ENCODE peak calls at places on chromosomes 11 and 22, in five cellular contexts. H is stomach, T is ovary, B is sigmoid colon, K is HCT116. F is an unnamed sample.

GRCh38 chr22:22928666-22929380 is 41.2 kb downstream of the IGLL5 start:
- DNase-seq in H (peak), T (no peak), B (no peak), K (no peak), F (no peak)

GRCh38 chr11:74023291-74023690 is 14.4 kb upstream of the UCP3 start:
- DNase-seq in H (no peak), T (no peak), B (no peak), K (no peak), F (no peak)

GRCh38 chr11:97965849-97966646 is 1054.7 kb upstream of the CNTN5 start:
- DNase-seq in H (no peak), T (no peak), B (no peak), K (no peak), F (no peak)

GRCh38 chr11:46122955-46123354 is 1.7 kb upstream of the PHF21A start:
- DNase-seq in H (no peak), T (no peak), B (no peak), K (no peak), F (no peak)

GRCh38 chr11:12321217-12321937 is 56.0 kb upstream of the PARVA start:
- DNase-seq in H (no peak), T (no peak), B (no peak), K (no peak), F (no peak)

GRCh38 chr11:10413268-10413667 is 41.8 kb upstream of the AMPD3 start:
- DNase-seq in H (no peak), T (no peak), B (no peak), K (peak), F (no peak)

GRCh38 chr11:94201004-94201465 is 72.4 kb downstream of the PANX1 start:
- DNase-seq in H (no peak), T (no peak), B (no peak), K (no peak), F (no peak)

GRCh38 chr11:123083623-123084029 is 21.7 kb upstream of the HSPA8 start:
- DNase-seq in H (peak), T (peak), B (peak), K (peak), F (peak)

GRCh38 chr11:122697636-122698167 is 42.2 kb downstream of the UBASH3B start:
- DNase-seq in H (no peak), T (no peak), B (no peak), K (no peak), F (no peak)

GRCh38 chr11:68040121-68040956 is 1.5 kb downstream of the TCIRG1 start:
- DNase-seq in H (peak), T (peak), B (peak), K (no peak), F (peak)

GRCh38 chr11:130181295-130182272 is 22.0 kb downstream of the ST14 start:
- DNase-seq in H (peak), T (no peak), B (no peak), K (no peak), F (no peak)

GRCh38 chr11:67022961-67023956 is at the start of gene SYT12:
- DNase-seq in H (no peak), T (no peak), B (no peak), K (no peak), F (no peak)

GRCh38 chr11:26720003-26720402 is 1.9 kb downstream of the SLC5A12 start:
- DNase-seq in H (no peak), T (no peak), B (no peak), K (no peak), F (no peak)

GRCh38 chr11:79332017-79332416 is 108.8 kb downstream of the TENM4 start:
- DNase-seq in H (no peak), T (no peak), B (no peak), K (no peak), F (no peak)

GRCh38 chr11:68099474-68100405 is 21.4 kb downstream of the CHKA start:
- DNase-seq in H (peak), T (peak), B (no peak), K (no peak), F (no peak)

GRCh38 chr11:121648306-121648705 is 195.5 kb upstream of the SORL1-AS1 start:
- DNase-seq in H (no peak), T (no peak), B (no peak), K (no peak), F (no peak)

GRCh38 chr11:44113572-44113971 is 18.1 kb downstream of the EXT2 start:
- DNase-seq in H (no peak), T (no peak), B (no peak), K (no peak), F (no peak)

GRCh38 chr11:69500285-69501120 is 19.0 kb downstream of the LINC01488 start:
- DNase-seq in H (no peak), T (no peak), B (peak), K (no peak), F (no peak)

GRCh38 chr22:24162377-24162927 is 18.8 kb upstream of the SUSD2 start:
- DNase-seq in H (no peak), T (no peak), B (no peak), K (no peak), F (no peak)

GRCh38 chr11:120316880-120317688 is 8.0 kb upstream of the TLCD5 start:
- DNase-seq in H (peak), T (peak), B (peak), K (no peak), F (peak)

GRCh38 chr22:23520875-23521441 is 59.1 kb downstream of the IGLL1 start:
- DNase-seq in H (no peak), T (peak), B (peak), K (no peak), F (peak)

GRCh38 chr11:57560146-57560545 is 7.3 kb downstream of the UBE2L6 start:
- DNase-seq in H (no peak), T (no peak), B (no peak), K (no peak), F (no peak)

GRCh38 chr11:132373405-132374141 is 1003.2 kb downstream of the NTM start:
- DNase-seq in H (no peak), T (no peak), B (no peak), K (no peak), F (no peak)

DNA sequence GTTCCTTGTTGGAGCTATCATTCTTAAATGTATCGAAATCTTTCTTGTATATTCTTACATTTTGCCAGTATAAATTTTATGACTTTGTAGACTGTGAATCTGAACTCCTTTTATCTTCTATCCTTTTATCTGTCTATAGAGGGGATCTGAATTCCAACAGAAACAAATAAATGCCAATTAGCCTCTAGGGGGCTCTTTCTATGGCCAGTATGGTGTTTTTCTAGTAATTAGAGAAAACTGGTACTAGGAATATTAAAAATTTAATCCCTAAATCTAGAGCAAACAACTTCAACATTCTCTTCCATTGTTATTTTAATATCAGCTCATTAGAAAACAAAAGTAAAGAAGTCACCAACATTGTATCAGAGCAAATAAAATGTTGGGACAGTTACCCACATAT is 21.5 kb upstream of the CAT start:
- DNase-seq in H (no peak), T (no peak), B (no peak), K (no peak), F (no peak)
- TF ChIP-seq CTCF in H (no peak), T (no peak), B (no peak), K (no peak), F (no peak)

DNA sequence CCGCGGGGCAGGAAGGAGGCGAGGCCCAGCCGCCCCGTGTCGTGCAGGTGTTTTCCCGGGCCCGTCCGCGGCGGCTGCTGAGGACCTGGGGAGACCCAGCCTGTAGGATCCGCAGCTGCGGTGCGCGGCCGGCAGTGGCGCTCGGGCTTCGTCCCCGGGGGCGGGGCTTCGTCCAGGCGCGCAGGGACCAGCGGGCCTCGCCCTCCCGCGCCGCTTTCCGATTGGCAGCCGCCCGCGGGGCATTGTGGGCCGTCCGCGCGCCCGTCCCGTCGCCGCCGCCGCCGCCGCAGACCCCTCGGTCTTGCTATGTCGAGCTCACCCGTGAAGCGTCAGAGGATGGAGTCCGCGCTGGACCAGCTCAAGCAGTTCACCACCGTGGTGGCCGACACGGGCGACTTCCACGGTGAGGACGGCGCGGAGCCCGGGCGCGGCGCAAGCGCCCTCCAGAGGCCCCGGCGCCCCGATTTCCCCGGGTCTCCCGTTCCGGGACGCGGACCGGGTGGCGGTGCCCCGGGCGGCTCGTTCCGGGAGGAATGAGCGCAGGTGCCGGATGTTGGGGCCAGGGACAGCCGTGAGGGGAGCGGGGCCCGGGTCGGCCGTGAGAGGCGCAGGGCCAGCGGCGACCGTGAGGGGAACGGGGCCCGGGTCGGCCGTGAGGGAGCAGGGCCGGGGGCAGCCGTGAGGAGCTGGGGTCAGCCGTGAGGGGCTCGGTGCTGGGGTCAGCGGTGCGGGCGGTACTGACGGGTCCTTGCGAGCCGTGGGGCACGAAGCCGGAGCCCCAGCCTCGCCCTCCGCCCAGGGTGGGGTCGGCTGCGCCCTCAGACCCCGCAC is at the start of gene TALDO1:
- DNase-seq in H (peak), T (peak), B (peak), K (peak), F (peak)
- TF ChIP-seq POLR2A in H (no peak), T (peak), B (peak), K (peak), F (no peak)

DNA sequence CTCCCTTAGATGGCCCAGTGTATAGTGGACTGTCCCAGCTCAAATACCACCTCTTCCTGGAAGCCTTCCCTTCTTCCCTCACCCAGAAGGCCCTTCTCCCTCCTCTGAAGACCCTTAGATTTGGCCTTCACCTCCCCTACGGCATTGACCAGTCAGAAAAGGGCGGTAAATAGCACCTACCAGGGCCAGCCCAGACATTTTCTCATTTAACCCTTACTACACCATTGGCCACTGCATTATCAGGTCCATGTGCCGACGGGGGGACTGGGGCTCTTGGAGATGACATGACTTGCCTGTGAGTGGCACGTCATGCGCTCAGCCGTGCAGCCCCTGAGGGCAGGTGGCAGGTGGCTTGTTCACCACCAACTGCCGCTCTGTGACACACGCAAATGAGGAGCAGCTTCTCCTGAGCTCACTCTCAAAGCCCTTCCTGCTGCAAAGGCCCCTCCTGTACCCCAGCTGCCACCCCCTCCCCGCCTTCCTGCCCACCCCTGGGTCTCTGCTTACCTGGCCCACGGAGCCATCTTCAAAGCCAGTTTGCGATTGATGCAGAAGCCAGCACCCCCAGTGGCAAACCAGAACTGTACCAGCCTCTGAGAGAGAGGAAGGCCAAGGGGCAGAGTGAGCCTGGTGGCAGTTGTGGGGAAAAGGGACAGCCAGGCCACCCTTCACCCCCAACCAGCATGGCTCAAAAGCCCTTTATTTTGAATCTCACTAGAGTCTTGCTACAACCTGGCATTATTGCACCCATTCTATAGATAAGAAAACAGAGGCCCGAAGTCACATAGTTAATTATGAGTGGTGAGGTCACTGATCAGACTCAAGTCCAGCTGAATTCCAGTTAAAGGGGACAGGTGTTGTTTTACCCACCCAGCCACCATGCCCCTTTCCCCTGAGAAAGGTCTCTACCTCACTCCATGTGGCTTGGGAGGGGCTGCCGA is 9.5 kb downstream of the MFNG start:
- DNase-seq in H (no peak), T (no peak), B (no peak), K (no peak), F (no peak)
- TF ChIP-seq CTCF in H (no peak), T (no peak), B (no peak), K (no peak), F (no peak)

GRCh38 chr11:75554258-75555022 is 7.6 kb upstream of the SERPINH1 start:
- DNase-seq in H (peak), T (peak), B (peak), K (no peak), F (peak)
- TF ChIP-seq POLR2A in H (no peak), T (peak), B (no peak), K (no peak), F (peak)

GRCh38 chr22:49991907-49992533 is 20.5 kb downstream of the IL17REL start:
- DNase-seq in H (peak), T (no peak), B (no peak), K (no peak), F (no peak)

GRCh38 chr22:49994361-49995058 is 18.1 kb downstream of the IL17REL start:
- DNase-seq in H (peak), T (peak), B (peak), K (no peak), F (no peak)

GRCh38 chr22:49991167-49991566 is 21.4 kb downstream of the IL17REL start:
- DNase-seq in H (no peak), T (no peak), B (no peak), K (no peak), F (no peak)

GRCh38 chr22:49993649-49994360 is 18.8 kb downstream of the IL17REL start:
- DNase-seq in H (peak), T (no peak), B (no peak), K (no peak), F (no peak)

DNA sequence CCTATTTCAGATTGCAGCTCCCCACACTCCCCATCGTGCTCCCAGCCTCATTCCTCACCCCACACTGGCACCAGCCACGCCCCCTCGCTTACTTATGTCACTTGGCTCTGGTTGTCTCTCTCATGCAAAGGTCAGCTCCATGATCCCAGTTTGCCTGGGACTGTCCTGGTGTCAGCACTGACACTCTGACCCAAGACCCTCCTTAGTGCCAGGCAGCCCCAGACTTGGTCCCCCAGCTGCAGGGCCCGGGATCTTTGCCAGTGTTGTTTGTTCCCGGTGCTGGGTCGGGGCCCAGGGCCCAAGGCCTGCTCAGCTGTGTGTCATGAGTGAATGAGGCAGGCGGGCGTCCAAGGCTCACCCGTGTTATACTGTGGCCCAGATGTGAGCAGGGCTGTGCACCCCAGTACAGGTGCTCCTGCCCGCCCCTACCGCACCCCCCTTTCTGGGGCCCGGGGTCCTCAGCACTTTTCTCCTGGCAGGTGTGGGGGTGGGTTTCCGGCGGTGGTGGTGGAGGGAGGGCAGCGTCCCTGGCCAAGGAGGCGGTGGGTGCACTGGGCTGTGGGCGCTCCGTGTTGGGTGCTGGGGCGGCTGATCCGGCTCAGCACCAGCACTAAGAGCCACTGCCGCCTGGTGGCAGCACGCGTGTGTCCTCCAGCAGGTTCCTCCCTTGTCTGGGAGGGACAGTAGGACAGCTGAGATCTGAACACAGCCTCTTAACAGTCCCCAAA is 19.5 kb downstream of the IL17REL start:
- DNase-seq in H (peak), T (peak), B (peak), K (no peak), F (peak)
- TF ChIP-seq CTCF in H (peak), T (no peak), B (peak), K (peak), F (peak)

DNA sequence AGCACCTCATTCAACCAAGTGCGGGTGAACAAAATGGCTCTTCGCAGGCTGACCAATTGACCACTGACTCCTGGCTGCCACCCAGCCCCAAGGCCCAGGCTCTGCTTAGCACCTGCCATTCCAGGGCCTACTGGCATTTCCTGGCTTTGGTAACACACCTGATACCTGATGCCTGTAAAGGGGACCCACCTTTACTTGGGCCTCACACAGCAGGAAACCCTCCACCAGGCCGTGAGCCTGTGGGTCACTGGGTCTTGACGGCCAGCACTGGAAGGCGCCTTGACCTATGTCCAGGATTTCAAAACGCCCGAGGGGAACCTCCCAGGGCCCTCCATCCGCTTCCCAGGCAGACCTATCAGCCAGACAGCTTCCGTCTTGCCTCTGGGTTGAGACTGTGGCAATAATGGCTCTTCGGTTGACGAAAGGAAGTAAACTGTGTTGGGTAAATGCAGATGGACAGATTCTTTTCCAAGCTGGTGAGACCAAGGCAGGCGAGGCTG is 16.8 kb upstream of the TMEM184B start:
- DNase-seq in H (no peak), T (peak), B (no peak), K (no peak), F (no peak)
- TF ChIP-seq POLR2A in H (no peak), T (no peak), B (no peak), K (no peak), F (no peak)

GRCh38 chr11:119055901-119056300 is 1.1 kb downstream of the HYOU1 start:
- DNase-seq in H (no peak), T (no peak), B (no peak), K (peak), F (no peak)
- TF ChIP-seq CTCF in H (no peak), T (no peak), B (no peak), K (peak), F (no peak)